ENCODE peak calls at places on chromosomes 2 and 18, in seven cellular contexts. V is brain microvascular endothelial cell; R is Peyer's patch; U is right cardiac atrium; F is CD4-positive, CD25-positive, alpha-beta regulatory T cell; H is A549; M is CD8-positive, alpha-beta memory T cell. G is an unnamed sample.

GRCh38 chr2:238985931-238986446 is 138.1 kb downstream of the TWIST2 start:
- DNase-seq in V (no peak), R (no peak), U (no peak), F (no peak), H (no peak), M (no peak), G (no peak)

GRCh38 chr18:42536442-42536841 is 579.0 kb downstream of the RIT2 start:
- DNase-seq in V (no peak), R (no peak), U (no peak), F (no peak), H (no peak), M (no peak), G (no peak)

GRCh38 chr2:205040323-205040722 is 495.0 kb downstream of the PARD3B start:
- DNase-seq in V (no peak), R (no peak), U (no peak), F (no peak), H (no peak), M (no peak), G (no peak)

GRCh38 chr2:8605350-8606065 is 76.3 kb upstream of the ID2 start:
- DNase-seq in V (peak; percentile 63), R (no peak), U (no peak), F (no peak), H (peak; percentile 63), M (no peak), G (no peak)

GRCh38 chr2:94861308-94862152 is 9.7 kb upstream of the TEKT4 start:
- DNase-seq in V (no peak), R (no peak), U (peak; percentile 9), F (no peak), H (no peak), M (no peak), G (no peak)

GRCh38 chr18:63820694-63821093 is 45.5 kb downstream of the SERPINB7 start:
- DNase-seq in V (no peak), R (no peak), U (no peak), F (no peak), H (no peak), M (no peak), G (no peak)

GRCh38 chr2:239629936-239630617 is 229.3 kb upstream of the HDAC4 start:
- DNase-seq in V (no peak), R (no peak), U (no peak), F (no peak), H (no peak), M (peak; percentile 27), G (no peak)

GRCh38 chr2:14773696-14774095 is 141.2 kb downstream of the LRATD1 start:
- DNase-seq in V (no peak), R (no peak), U (no peak), F (no peak), H (no peak), M (no peak), G (no peak)

GRCh38 chr2:219171231-219171651 is 1.4 kb upstream of the SLC23A3 start:
- DNase-seq in V (peak; percentile 71), R (peak; percentile 28), U (peak; percentile 43), F (no peak), H (peak; percentile 61), M (peak; percentile 35), G (no peak)

GRCh38 chr18:63971320-63972071 is 1.6 kb downstream of the SERPINB8 start:
- DNase-seq in V (no peak), R (no peak), U (no peak), F (no peak), H (no peak), M (no peak), G (peak; percentile 93)

GRCh38 chr2:222399038-222399783 is 25.1 kb upstream of the SGPP2 start:
- DNase-seq in V (no peak), R (no peak), U (no peak), F (no peak), H (no peak), M (no peak), G (no peak)

GRCh38 chr2:230849633-230850357 is 14.9 kb upstream of the ITM2C start:
- DNase-seq in V (peak; percentile 18), R (peak; percentile 75), U (peak; percentile 35), F (peak; percentile 50), H (peak; percentile 66), M (peak; percentile 49), G (no peak)

GRCh38 chr2:16860627-16861026 is 195.0 kb upstream of the CYRIA start:
- DNase-seq in V (no peak), R (no peak), U (no peak), F (no peak), H (no peak), M (no peak), G (no peak)

GRCh38 chr18:6401687-6402086 is 13.0 kb downstream of the L3MBTL4 start:
- DNase-seq in V (no peak), R (no peak), U (peak; percentile 16), F (no peak), H (no peak), M (no peak), G (no peak)

GRCh38 chr18:66495844-66496243 is 108.0 kb downstream of the CDH19 start:
- DNase-seq in V (peak; percentile 2), R (no peak), U (peak; percentile 30), F (no peak), H (no peak), M (no peak), G (peak; percentile 34)

GRCh38 chr2:110737783-110738182 is 5.4 kb downstream of the ACOXL start:
- DNase-seq in V (no peak), R (no peak), U (no peak), F (no peak), H (no peak), M (no peak), G (no peak)

GRCh38 chr2:201781583-201782051 is 884 bp upstream of the ALS2 start:
- DNase-seq in V (no peak), R (peak; percentile 26), U (no peak), F (no peak), H (peak; percentile 27), M (peak; percentile 2), G (no peak)

GRCh38 chr2:191030521-191031154 is 16.7 kb upstream of the STAT1 start:
- DNase-seq in V (peak; percentile 34), R (no peak), U (no peak), F (peak; percentile 36), H (peak; percentile 40), M (peak; percentile 52), G (peak; percentile 76)

GRCh38 chr2:74045454-74045853 is 60.7 kb downstream of the TET3 start:
- DNase-seq in V (peak; percentile 8), R (no peak), U (no peak), F (no peak), H (no peak), M (no peak), G (no peak)

GRCh38 chr2:239700946-239701345 is 300.1 kb upstream of the HDAC4 start:
- DNase-seq in V (no peak), R (no peak), U (no peak), F (no peak), H (no peak), M (no peak), G (no peak)

GRCh38 chr18:35502062-35502461 is 4.3 kb upstream of the INO80C start:
- DNase-seq in V (no peak), R (no peak), U (no peak), F (no peak), H (no peak), M (no peak), G (no peak)

GRCh38 chr2:157442636-157443035 is 1.3 kb downstream of the CYTIP start:
- DNase-seq in V (no peak), R (no peak), U (no peak), F (no peak), H (no peak), M (no peak), G (no peak)

GRCh38 chr2:157440404-157441071 is 3.4 kb downstream of the CYTIP start:
- DNase-seq in V (no peak), R (no peak), U (no peak), F (no peak), H (no peak), M (no peak), G (no peak)

GRCh38 chr2:157443090-157443489 is 799 bp downstream of the CYTIP start:
- DNase-seq in V (no peak), R (no peak), U (no peak), F (no peak), H (no peak), M (no peak), G (no peak)

GRCh38 chr2:157441072-157441454 is 2.8 kb downstream of the CYTIP start:
- DNase-seq in V (no peak), R (peak; percentile 46), U (no peak), F (peak; percentile 53), H (no peak), M (peak; percentile 70), G (no peak)

GRCh38 chr2:157442136-157442535 is 1.8 kb downstream of the CYTIP start:
- DNase-seq in V (no peak), R (no peak), U (no peak), F (no peak), H (no peak), M (no peak), G (no peak)
- H3K4me3 ChIP-seq in V (no peak overlapping the region), R (peak overlapping the region; percentile 51), U (peak overlapping the region; percentile 9), F (peak overlapping the region; percentile 100), H (no peak overlapping the region), M (peak overlapping the region; percentile 93), G (no peak overlapping the region)

GRCh38 chr18:57789105-57789504 is 14.0 kb downstream of the ATP8B1 start:
- DNase-seq in V (no peak), R (no peak), U (no peak), F (no peak), H (no peak), M (no peak), G (no peak)
- H3K4me3 ChIP-seq in V (no peak overlapping the region), R (no peak overlapping the region), U (peak overlapping the region; percentile 11), F (no peak overlapping the region), H (no peak overlapping the region), M (no peak overlapping the region), G (no peak overlapping the region)

DNA sequence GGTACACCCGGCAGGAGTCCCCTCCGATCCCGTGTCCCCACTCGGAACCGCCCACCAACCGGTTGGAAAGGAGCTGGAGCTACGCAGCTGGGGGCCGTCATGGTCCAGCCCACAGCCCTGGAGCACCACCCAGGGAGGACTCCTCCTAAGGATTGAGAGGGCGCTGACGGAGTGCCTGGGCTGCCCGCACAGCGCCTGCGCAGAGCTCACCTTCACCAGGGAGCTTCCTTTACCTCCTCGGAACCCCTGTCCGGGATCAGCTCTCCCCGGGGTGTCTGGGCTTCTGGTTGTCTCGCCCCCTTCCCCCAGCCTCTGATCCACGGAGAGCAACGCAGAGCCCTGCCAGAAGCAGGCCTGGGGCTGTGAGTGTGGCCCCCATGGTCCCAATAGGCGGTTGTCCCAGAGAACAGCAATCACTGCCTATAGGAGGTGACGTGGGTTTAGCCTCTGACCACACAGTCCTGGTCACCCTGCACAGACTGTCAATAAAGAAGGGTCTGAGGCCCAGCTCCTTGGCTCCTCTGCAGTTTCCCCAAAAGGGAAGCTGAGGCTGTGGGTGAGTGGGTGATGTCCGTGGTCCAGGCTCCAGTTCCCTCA is 14.6 kb downstream of the ALPG start:
- DNase-seq in V (no peak), R (no peak), U (no peak), F (no peak), H (no peak), M (no peak), G (no peak)
- H3K4me3 ChIP-seq in V (no peak overlapping the region), R (no peak overlapping the region), U (no peak overlapping the region), F (no peak overlapping the region), H (peak overlapping the region; percentile 46), M (no peak overlapping the region), G (no peak overlapping the region)

DNA sequence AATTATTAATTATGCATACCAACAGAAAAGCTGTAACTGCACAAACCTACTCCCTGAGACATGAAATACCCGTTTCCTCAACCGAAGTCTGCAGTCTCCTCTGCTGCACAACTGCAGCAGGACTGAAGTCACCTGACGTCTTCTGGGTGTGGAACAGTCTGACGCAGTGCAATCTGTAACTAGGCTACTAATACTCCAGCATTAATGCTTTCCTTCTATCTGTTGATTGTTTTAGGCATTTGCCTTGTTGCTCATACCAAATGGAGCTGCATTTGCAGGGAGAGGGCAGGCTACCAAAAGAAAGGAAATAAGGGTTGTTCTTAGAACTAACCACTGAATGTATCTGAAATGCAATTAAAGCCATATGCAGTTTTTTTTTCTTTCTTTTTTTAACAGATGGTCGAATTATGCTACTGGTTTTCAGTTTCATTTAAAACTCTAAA is 40.1 kb downstream of the RTN4 start:
- DNase-seq in V (peak; percentile 25), R (peak; percentile 41), U (no peak), F (peak; percentile 17), H (peak; percentile 26), M (peak; percentile 49), G (no peak)
- H3K4me3 ChIP-seq in V (no peak overlapping the region), R (peak overlapping the region; percentile 19), U (peak overlapping the region; percentile 29), F (peak overlapping the region; percentile 98), H (peak overlapping the region; percentile 15), M (peak overlapping the region; percentile 35), G (no peak overlapping the region)

G was measured in Jurkat, Clone E6-1.